ENCODE peak calls at places on chromosome 1, in nine cellular contexts. P is AG09309, L is fibroblast of villous mesenchyme, W is A549, X is fibroblast of mammary gland, R is astrocyte, Y is K562, B is uterus, J is astrocyte of the cerebellum. C is an unnamed sample.

GRCh38 chr1:184242507-184242943 is 144.3 kb upstream of the C1orf21 start:
- DNase-seq in W (no peak), B (no peak), L (peak), P (peak), Y (no peak), J (no peak), R (peak), X (peak), C (no peak)

GRCh38 chr1:15016526-15016925 is 137.0 kb upstream of the TMEM51 start:
- DNase-seq in P (no peak), Y (no peak), R (no peak), J (no peak), L (no peak), W (no peak), B (no peak), X (no peak), C (no peak)

GRCh38 chr1:15401391-15402055 is 8.2 kb upstream of the EFHD2 start:
- DNase-seq in J (no peak), L (no peak), W (no peak), P (no peak), Y (no peak), R (no peak), B (no peak), X (no peak), C (no peak)

GRCh38 chr1:201769966-201770365 is 59.0 kb upstream of the IPO9 start:
- DNase-seq in P (no peak), W (no peak), L (peak), B (no peak), R (peak), Y (no peak), X (peak), J (peak), C (no peak)

GRCh38 chr1:168613689-168614655 is 37.6 kb downstream of the XCL1 start:
- DNase-seq in P (no peak), W (no peak), J (no peak), L (peak), X (peak), Y (peak), B (peak), R (peak), C (no peak)

GRCh38 chr1:169484107-169484506 is 1.6 kb downstream of the SLC19A2 start:
- DNase-seq in J (no peak), X (peak), L (no peak), P (no peak), B (no peak), W (no peak), Y (peak), R (no peak), C (no peak)

GRCh38 chr1:226432586-226433360 is 24.9 kb upstream of the PARP1 start:
- DNase-seq in X (no peak), B (no peak), W (no peak), L (no peak), Y (no peak), P (no peak), J (no peak), R (no peak), C (no peak)

GRCh38 chr1:24119489-24119858 is 7.5 kb upstream of the MYOM3 start:
- DNase-seq in B (no peak), J (no peak), R (no peak), L (no peak), P (no peak), W (no peak), Y (no peak), X (no peak), C (no peak)

GRCh38 chr1:8412183-8412831 is 94.4 kb downstream of the SLC45A1 start:
- DNase-seq in W (no peak), X (peak), P (peak), Y (no peak), B (peak), L (peak), R (peak), J (peak), C (peak)

GRCh38 chr1:163203561-163203960 is 845 bp upstream of the RGS5 start:
- DNase-seq in R (peak), Y (no peak), P (no peak), J (no peak), L (no peak), W (no peak), B (no peak), X (no peak), C (no peak)

GRCh38 chr1:60185684-60186083 is 112.1 kb upstream of the C1orf87 start:
- DNase-seq in P (no peak), Y (no peak), R (no peak), X (no peak), J (no peak), W (no peak), L (no peak), B (no peak), C (no peak)

GRCh38 chr1:108107658-108108057 is 92.5 kb downstream of the SLC25A24 start:
- DNase-seq in R (no peak), L (peak), J (no peak), W (peak), X (peak), B (no peak), Y (peak), P (peak), C (no peak)

GRCh38 chr1:50060279-50060678 is 36.5 kb upstream of the AGBL4 start:
- DNase-seq in J (no peak), R (no peak), X (peak), Y (no peak), L (no peak), W (no peak), B (no peak), P (no peak), C (peak)

GRCh38 chr1:48831579-48831978 is 54.9 kb upstream of the BEND5 start:
- DNase-seq in B (no peak), P (no peak), J (no peak), W (no peak), Y (no peak), X (no peak), L (no peak), R (no peak), C (no peak)

GRCh38 chr1:112317556-112317955 is 78.5 kb upstream of the CTTNBP2NL start:
- DNase-seq in R (no peak), B (no peak), P (no peak), X (no peak), Y (no peak), J (no peak), L (no peak), W (no peak), C (no peak)

GRCh38 chr1:47231314-47232186 is 475 bp downstream of the TAL1 start:
- DNase-seq in L (peak), R (peak), B (no peak), X (peak), Y (peak), P (no peak), J (peak), W (no peak), C (no peak)

GRCh38 chr1:145702826-145703225 is 4.3 kb downstream of the PDZK1 start:
- DNase-seq in B (no peak), J (no peak), P (no peak), L (no peak), Y (no peak), W (no peak), R (no peak), X (no peak), C (no peak)

GRCh38 chr1:208291923-208292711 is 47.9 kb upstream of the PLXNA2 start:
- DNase-seq in L (no peak), J (no peak), R (no peak), W (no peak), Y (no peak), X (peak), P (no peak), B (no peak), C (no peak)

GRCh38 chr1:118660769-118661168 is 327.4 kb downstream of the TBX15 start:
- DNase-seq in L (no peak), J (no peak), W (no peak), B (no peak), P (no peak), Y (no peak), R (no peak), X (no peak), C (no peak)

GRCh38 chr1:202998836-202999750 is 8.1 kb upstream of the TMEM183A start:
- DNase-seq in R (peak), B (peak), J (peak), Y (peak), X (peak), L (peak), P (no peak), W (peak), C (no peak)

GRCh38 chr1:87450615-87451209 is 122.0 kb downstream of the LMO4 start:
- DNase-seq in R (no peak), J (no peak), B (no peak), W (no peak), Y (peak), X (no peak), L (peak), P (no peak), C (no peak)
- TF ChIP-seq CTCF in R (no peak), J (no peak), B (no peak), W (no peak), Y (peak), X (no peak), L (no peak), P (no peak), C (peak)

DNA sequence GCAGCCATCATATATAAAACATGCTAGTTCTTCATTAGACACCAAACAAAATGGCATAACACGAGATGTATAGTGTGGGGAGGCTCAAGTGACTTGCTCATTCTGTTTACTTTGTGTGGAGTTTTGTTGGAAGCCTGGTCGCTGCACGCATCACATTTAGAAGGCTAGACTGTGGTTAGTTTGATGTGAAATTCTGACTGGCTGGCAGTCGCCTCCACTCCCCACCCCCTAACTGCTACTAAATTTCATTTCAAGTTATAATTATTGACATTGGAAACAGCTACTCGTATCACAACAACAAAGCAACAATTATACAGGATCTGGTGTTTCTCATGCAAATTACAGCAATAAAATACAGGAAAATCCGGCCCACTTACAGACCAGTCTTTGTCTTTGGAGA is 356.1 kb downstream of the LMO4 start:
- DNase-seq in P (no peak), B (no peak), Y (no peak), W (no peak), L (peak), J (peak), X (peak), R (peak), C (no peak)
- H3K4me3 ChIP-seq in P (peak), B (peak), Y (no peak), W (no peak), L (peak), J (peak), X (no peak), R (peak), C (peak)

DNA sequence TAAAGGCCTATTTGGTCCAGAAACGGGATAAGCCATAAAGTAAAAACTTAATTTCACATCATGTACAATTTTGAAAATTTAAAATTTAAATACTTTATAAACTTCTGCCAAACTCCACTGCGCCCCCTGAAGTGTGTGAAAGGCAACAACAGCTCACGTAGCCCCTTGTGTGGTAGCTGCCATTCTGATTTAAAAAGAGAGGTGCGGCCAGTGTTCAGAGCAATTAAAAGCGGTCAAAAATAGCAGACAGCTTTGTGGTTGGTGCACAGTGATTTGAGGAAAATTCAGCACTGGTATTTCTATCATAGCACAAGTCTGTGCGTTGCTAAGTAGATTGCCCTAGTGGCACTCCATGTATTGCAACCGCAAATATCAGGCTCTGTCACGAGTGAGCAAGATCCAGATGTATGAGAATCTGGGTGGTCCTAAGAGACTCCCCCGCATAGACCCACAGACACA is 122.5 kb downstream of the ATG4C start:
- DNase-seq in P (no peak), J (no peak), W (peak), R (no peak), X (peak), B (no peak), Y (peak), L (peak), C (no peak)
- TF ChIP-seq CTCF in P (peak), J (peak), W (peak), R (peak), X (peak), B (no peak), Y (peak), L (peak), C (peak)

GRCh38 chr1:153860285-153860684 is 62.5 kb downstream of the GATAD2B start:
- DNase-seq in X (no peak), J (no peak), Y (no peak), B (no peak), R (no peak), W (no peak), P (no peak), L (no peak), C (no peak)
- H3K4me3 ChIP-seq in X (no peak), J (no peak), Y (no peak), B (no peak), R (no peak), W (no peak), P (no peak), L (no peak), C (no peak)

GRCh38 chr1:152018537-152018936 is 18.3 kb downstream of the S100A11 start:
- DNase-seq in W (no peak), B (no peak), X (peak), L (peak), R (no peak), Y (peak), J (no peak), P (no peak), C (no peak)
- TF ChIP-seq CTCF in W (peak), B (no peak), X (peak), L (peak), R (peak), Y (peak), J (peak), P (peak), C (peak)

GRCh38 chr1:244273262-244273844 is 178.4 kb downstream of the ADSS2 start:
- DNase-seq in W (no peak), L (no peak), Y (no peak), P (no peak), R (no peak), B (no peak), X (no peak), J (no peak), C (no peak)
- H3K4me3 ChIP-seq in W (peak), L (peak), Y (no peak), P (peak), R (peak), B (no peak), X (peak), J (no peak), C (no peak)

GRCh38 chr1:240888039-240888786 is 276.3 kb upstream of the GREM2 start:
- DNase-seq in L (peak), Y (peak), X (peak), B (no peak), R (no peak), P (no peak), W (peak), J (no peak), C (no peak)
- TF ChIP-seq CTCF in L (peak), Y (peak), X (peak), B (peak), R (peak), P (peak), W (peak), J (peak), C (peak)

GRCh38 chr1:71047635-71048607 is at the start of gene PTGER3:
- DNase-seq in X (no peak), P (no peak), B (peak), R (no peak), J (no peak), W (no peak), Y (peak), L (no peak), C (no peak)

GRCh38 chr1:71044833-71045232 is 2.8 kb downstream of the PTGER3 start:
- DNase-seq in L (no peak), W (no peak), J (no peak), B (no peak), X (no peak), R (no peak), P (no peak), Y (peak), C (no peak)

GRCh38 chr1:71046891-71047634 is 553 bp downstream of the PTGER3 start:
- DNase-seq in J (no peak), X (no peak), Y (peak), B (peak), R (no peak), W (no peak), P (no peak), L (no peak), C (no peak)

GRCh38 chr1:71043061-71043460 is 4.6 kb downstream of the PTGER3 start:
- DNase-seq in X (no peak), Y (no peak), R (no peak), B (no peak), W (no peak), L (no peak), P (no peak), J (no peak), C (no peak)

DNA sequence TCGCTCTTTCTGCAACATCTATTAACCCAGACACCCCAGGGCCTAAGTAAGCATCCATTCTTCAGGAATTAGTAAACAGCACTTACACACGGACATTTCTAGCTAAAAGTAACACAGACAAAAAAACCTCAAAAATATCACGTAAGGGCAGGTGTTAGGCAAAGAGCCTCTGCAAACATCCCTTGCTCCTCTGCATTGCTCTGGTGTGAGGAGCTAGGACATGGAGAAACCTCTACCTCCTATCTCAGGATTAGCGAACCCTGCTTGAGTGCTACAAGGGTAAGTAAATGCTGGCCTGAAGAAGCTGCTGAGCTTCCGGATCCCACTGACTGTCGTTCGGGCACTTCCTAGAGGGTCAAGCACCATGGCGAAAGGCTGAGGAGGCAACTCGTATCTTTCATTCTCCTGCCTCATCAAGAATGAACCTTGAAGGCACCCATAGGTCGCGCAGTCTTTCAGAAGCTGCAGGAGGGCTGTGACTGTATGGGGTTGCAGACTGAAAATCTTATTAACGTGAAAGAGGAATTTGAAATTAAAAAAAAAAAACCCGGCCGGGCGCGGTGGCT is 2.1 kb downstream of the PTGER3 start:
- DNase-seq in L (no peak), P (no peak), Y (peak), W (no peak), R (no peak), B (peak), J (no peak), X (no peak), C (no peak)
- H3K4me3 ChIP-seq in L (no peak), P (no peak), Y (peak), W (no peak), R (no peak), B (peak), J (no peak), X (no peak), C (peak)

C was measured in epithelial cell of proximal tubule.